ENCODE peak calls at places on chromosomes 2 and 18, in nine cellular contexts. One of them, this sample, is unnamed.

GRCh38 chr18:25005602-25006375 is 346.2 kb downstream of the ZNF521 start:
- DNase-seq in sigmoid colon: no peak
- DNase-seq in GM23338: no peak
- DNase-seq in HCT116: no peak
- DNase-seq in transverse colon: no peak
- DNase-seq in prostate gland: no peak
- DNase-seq in breast epithelium: no peak
- DNase-seq in stomach: no peak
- DNase-seq in suprapubic skin: no peak
- DNase-seq in this sample: no peak

GRCh38 chr2:44075536-44075935 is 79.7 kb upstream of the LRPPRC start:
- DNase-seq in sigmoid colon: no peak
- DNase-seq in GM23338: no peak
- DNase-seq in HCT116: no peak
- DNase-seq in transverse colon: no peak
- DNase-seq in prostate gland: no peak
- DNase-seq in breast epithelium: no peak
- DNase-seq in stomach: no peak
- DNase-seq in suprapubic skin: peak; percentile 82
- DNase-seq in this sample: no peak

GRCh38 chr2:103464831-103465230 is 703.0 kb downstream of the TMEM182 start:
- DNase-seq in sigmoid colon: no peak
- DNase-seq in GM23338: no peak
- DNase-seq in HCT116: no peak
- DNase-seq in transverse colon: no peak
- DNase-seq in prostate gland: no peak
- DNase-seq in breast epithelium: no peak
- DNase-seq in stomach: no peak
- DNase-seq in suprapubic skin: no peak
- DNase-seq in this sample: no peak

GRCh38 chr18:48939368-48940097 is 11.2 kb downstream of the SMAD7 start:
- DNase-seq in sigmoid colon: no peak
- DNase-seq in GM23338: peak; percentile 80
- DNase-seq in HCT116: no peak
- DNase-seq in transverse colon: no peak
- DNase-seq in prostate gland: no peak
- DNase-seq in breast epithelium: no peak
- DNase-seq in stomach: no peak
- DNase-seq in suprapubic skin: no peak
- DNase-seq in this sample: peak; percentile 84

GRCh38 chr2:237860273-237860935 is 981 bp downstream of the RAMP1 start:
- DNase-seq in sigmoid colon: peak; percentile 75
- DNase-seq in GM23338: no peak
- DNase-seq in HCT116: no peak
- DNase-seq in transverse colon: no peak
- DNase-seq in prostate gland: no peak
- DNase-seq in breast epithelium: no peak
- DNase-seq in stomach: no peak
- DNase-seq in suprapubic skin: no peak
- DNase-seq in this sample: peak; percentile 65

GRCh38 chr2:30519796-30520195 is 72.8 kb downstream of the LCLAT1 start:
- DNase-seq in sigmoid colon: no peak
- DNase-seq in GM23338: no peak
- DNase-seq in HCT116: no peak
- DNase-seq in transverse colon: no peak
- DNase-seq in prostate gland: no peak
- DNase-seq in breast epithelium: no peak
- DNase-seq in stomach: no peak
- DNase-seq in suprapubic skin: no peak
- DNase-seq in this sample: peak; percentile 57

GRCh38 chr2:199958014-199958413 is 2.6 kb downstream of the MAIP1 start:
- DNase-seq in sigmoid colon: no peak
- DNase-seq in GM23338: no peak
- DNase-seq in HCT116: no peak
- DNase-seq in transverse colon: no peak
- DNase-seq in prostate gland: no peak
- DNase-seq in breast epithelium: no peak
- DNase-seq in stomach: no peak
- DNase-seq in suprapubic skin: no peak
- DNase-seq in this sample: no peak

GRCh38 chr2:237509151-237509550 is 22.1 kb downstream of the MLPH start:
- DNase-seq in sigmoid colon: no peak
- DNase-seq in GM23338: no peak
- DNase-seq in HCT116: no peak
- DNase-seq in transverse colon: no peak
- DNase-seq in prostate gland: no peak
- DNase-seq in breast epithelium: no peak
- DNase-seq in stomach: no peak
- DNase-seq in suprapubic skin: no peak
- DNase-seq in this sample: no peak

GRCh38 chr2:65804777-65805176 is 372.4 kb upstream of the SPRED2 start:
- DNase-seq in sigmoid colon: no peak
- DNase-seq in GM23338: no peak
- DNase-seq in HCT116: no peak
- DNase-seq in transverse colon: no peak
- DNase-seq in prostate gland: no peak
- DNase-seq in breast epithelium: no peak
- DNase-seq in stomach: no peak
- DNase-seq in suprapubic skin: no peak
- DNase-seq in this sample: no peak

GRCh38 chr2:150587547-150588209 is 100.2 kb upstream of the RND3 start:
- DNase-seq in sigmoid colon: no peak
- DNase-seq in GM23338: peak; percentile 13
- DNase-seq in HCT116: no peak
- DNase-seq in transverse colon: no peak
- DNase-seq in prostate gland: peak; percentile 8
- DNase-seq in breast epithelium: no peak
- DNase-seq in stomach: no peak
- DNase-seq in suprapubic skin: no peak
- DNase-seq in this sample: no peak

DNA sequence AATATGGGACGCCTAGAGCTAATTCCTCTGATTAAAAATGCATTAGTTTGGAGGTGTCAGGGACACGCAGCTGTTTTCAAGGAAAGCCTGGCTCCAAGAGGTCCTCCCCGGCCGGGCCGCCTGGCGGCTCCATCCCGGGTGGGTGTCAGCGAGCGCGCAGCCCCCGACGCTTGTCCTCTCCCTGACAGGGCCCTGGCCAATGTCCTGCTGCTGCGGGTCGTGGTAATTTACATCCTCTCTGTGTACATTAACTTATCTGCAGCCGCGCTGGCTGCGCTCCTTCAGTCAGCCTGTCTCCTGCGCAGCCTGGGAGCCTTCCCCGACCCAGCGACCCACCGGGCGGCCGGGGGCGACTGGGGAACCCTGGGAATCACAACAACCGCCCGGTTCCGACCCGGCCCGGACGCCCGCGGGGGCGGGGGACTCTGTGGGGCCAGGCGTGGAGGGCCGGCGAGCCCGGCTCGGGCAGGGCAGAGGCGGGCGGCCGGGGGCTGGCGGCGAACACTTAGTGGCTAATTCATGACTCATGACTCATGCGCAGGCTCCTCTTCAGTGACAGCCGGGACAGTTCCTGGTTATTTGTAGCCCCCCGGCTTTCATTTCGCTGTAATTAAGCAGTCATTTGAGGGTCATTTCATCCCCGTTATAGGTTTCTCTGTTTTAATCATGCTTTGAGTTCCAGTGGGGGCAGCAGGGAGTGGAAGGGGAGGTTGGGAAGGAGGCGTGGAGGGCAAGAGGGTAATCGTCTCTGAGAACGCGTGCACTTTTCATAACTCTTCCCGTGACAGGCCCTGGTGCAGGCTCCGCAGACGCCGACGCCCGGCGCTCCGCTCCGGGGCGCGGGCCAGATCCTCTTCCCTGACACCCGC is 141.9 kb upstream of the CTAGE1 start:
- DNase-seq in sigmoid colon: peak; percentile 73
- DNase-seq in GM23338: peak; percentile 51
- DNase-seq in HCT116: no peak
- DNase-seq in transverse colon: peak; percentile 52
- DNase-seq in prostate gland: peak; percentile 8
- DNase-seq in breast epithelium: peak; percentile 55
- DNase-seq in stomach: peak; percentile 57
- DNase-seq in suprapubic skin: peak; percentile 76
- DNase-seq in this sample: peak; percentile 81
- TF ChIP-seq CTCF in sigmoid colon: peak; percentile 12
- TF ChIP-seq CTCF in GM23338: no peak
- TF ChIP-seq CTCF in HCT116: no peak
- TF ChIP-seq CTCF in transverse colon: peak; percentile 49
- TF ChIP-seq CTCF in prostate gland: no peak
- TF ChIP-seq CTCF in breast epithelium: peak; percentile 38
- TF ChIP-seq CTCF in stomach: no peak
- TF ChIP-seq CTCF in suprapubic skin: no peak
- TF ChIP-seq CTCF in this sample: no peak

DNA sequence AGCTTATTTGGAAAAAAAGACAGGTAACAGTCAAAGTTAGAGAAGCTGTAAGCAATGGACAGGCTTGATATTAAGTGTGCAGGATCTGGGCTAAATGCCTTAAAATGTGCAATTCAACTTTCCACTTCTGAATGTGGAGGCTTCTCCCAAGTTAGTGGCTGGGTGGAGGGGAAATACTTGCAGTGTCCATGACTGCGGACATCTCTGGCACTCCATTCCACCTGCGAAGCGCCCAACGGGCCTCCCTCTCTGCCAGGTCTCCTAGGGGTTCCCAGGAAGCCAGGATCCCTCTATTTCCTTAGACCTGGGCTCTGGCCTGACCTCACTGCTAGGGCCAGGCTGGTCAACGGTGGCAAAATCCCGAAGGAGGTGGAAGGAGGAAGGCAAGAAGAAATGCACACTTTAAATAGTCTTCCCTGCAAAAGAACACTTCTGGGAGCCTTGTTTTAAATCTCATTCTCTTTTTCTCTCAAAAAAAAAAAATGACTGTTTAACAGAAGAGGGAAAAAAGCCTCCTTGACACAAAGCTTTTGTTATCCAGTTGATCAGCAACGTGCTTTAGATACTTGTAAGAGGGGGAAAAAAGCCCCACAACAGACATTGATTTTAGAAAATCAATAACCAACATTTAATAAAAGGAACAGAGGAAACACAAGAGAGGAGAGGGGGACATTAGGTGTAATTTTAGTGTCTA is 5.0 kb downstream of the ZEB2 start:
- DNase-seq in sigmoid colon: no peak
- DNase-seq in GM23338: peak; percentile 23
- DNase-seq in HCT116: no peak
- DNase-seq in transverse colon: no peak
- DNase-seq in prostate gland: no peak
- DNase-seq in breast epithelium: no peak
- DNase-seq in stomach: no peak
- DNase-seq in suprapubic skin: no peak
- DNase-seq in this sample: no peak
- TF ChIP-seq POLR2AphosphoS5 in sigmoid colon: no peak
- TF ChIP-seq POLR2AphosphoS5 in GM23338: no peak
- TF ChIP-seq POLR2AphosphoS5 in HCT116: no peak
- TF ChIP-seq POLR2AphosphoS5 in transverse colon: no peak
- TF ChIP-seq POLR2AphosphoS5 in prostate gland: no peak
- TF ChIP-seq POLR2AphosphoS5 in breast epithelium: no peak
- TF ChIP-seq POLR2AphosphoS5 in stomach: no peak
- TF ChIP-seq POLR2AphosphoS5 in suprapubic skin: no peak
- TF ChIP-seq POLR2AphosphoS5 in this sample: peak; percentile 47

DNA sequence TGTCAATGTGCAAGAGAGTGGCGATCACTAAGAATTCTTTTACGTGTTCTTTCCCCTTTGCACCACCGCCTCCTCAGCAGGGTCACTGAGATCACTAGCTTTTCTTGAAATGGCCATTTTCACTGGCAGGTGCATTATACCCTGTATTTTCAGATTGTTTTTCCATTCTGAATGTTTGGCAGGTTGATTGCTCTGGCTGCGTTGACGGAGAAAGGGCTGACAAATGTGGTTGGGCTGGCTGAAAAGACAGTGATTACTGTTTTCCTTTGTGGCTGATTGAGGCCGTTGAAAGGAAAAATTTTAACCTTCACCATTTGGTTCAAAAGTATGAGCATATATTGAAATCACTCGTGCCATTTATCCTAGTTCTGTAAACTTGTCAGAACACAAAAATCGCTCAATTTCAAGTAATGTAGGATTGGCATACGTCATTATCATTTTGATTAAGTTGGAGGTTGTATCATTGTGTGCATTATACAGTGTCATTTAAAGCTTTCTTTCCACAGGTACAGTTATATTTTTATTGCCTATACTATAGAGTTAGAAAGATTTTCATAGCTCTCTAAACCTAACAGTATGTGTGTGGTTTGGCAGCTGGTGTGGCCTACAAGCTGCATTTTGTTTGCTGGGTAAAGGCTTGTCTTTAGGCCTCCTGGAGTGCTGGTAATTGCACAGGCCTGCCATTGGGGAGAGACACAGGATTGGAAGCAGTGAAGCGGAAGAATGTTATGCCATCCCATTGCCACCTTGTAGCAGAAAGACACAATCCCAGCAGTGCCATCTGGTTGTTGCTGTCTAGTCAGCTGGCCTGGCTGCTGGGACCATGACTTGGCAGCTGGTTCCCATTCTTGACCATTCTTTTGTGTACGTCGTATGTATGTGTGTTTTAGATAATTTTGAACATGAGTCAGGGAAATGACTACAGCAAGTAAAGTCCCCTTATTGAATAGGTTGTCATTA is 36.7 kb downstream of the DYNC1I2 start:
- DNase-seq in sigmoid colon: no peak
- DNase-seq in GM23338: peak; percentile 54
- DNase-seq in HCT116: no peak
- DNase-seq in transverse colon: no peak
- DNase-seq in prostate gland: no peak
- DNase-seq in breast epithelium: no peak
- DNase-seq in stomach: peak; percentile 41
- DNase-seq in suprapubic skin: no peak
- DNase-seq in this sample: no peak
- TF ChIP-seq CTCF in sigmoid colon: no peak
- TF ChIP-seq CTCF in GM23338: peak; percentile 52
- TF ChIP-seq CTCF in HCT116: no peak
- TF ChIP-seq CTCF in transverse colon: no peak
- TF ChIP-seq CTCF in prostate gland: no peak
- TF ChIP-seq CTCF in breast epithelium: no peak
- TF ChIP-seq CTCF in stomach: no peak
- TF ChIP-seq CTCF in suprapubic skin: no peak
- TF ChIP-seq CTCF in this sample: no peak

GRCh38 chr2:239836021-239836765 is 188.9 kb downstream of the NDUFA10 start:
- DNase-seq in sigmoid colon: peak; percentile 39
- DNase-seq in GM23338: no peak
- DNase-seq in HCT116: no peak
- DNase-seq in transverse colon: no peak
- DNase-seq in prostate gland: peak; percentile 2
- DNase-seq in breast epithelium: peak; percentile 35
- DNase-seq in stomach: peak; percentile 13
- DNase-seq in suprapubic skin: no peak
- DNase-seq in this sample: peak; percentile 62
- TF ChIP-seq POLR2AphosphoS5 in sigmoid colon: no peak
- TF ChIP-seq POLR2AphosphoS5 in GM23338: no peak
- TF ChIP-seq POLR2AphosphoS5 in HCT116: no peak
- TF ChIP-seq POLR2AphosphoS5 in transverse colon: no peak
- TF ChIP-seq POLR2AphosphoS5 in prostate gland: no peak
- TF ChIP-seq POLR2AphosphoS5 in breast epithelium: no peak
- TF ChIP-seq POLR2AphosphoS5 in stomach: no peak
- TF ChIP-seq POLR2AphosphoS5 in suprapubic skin: no peak
- TF ChIP-seq POLR2AphosphoS5 in this sample: no peak

GRCh38 chr2:155266579-155266978 is 568.1 kb downstream of the KCNJ3 start:
- DNase-seq in sigmoid colon: no peak
- DNase-seq in GM23338: peak; percentile 60
- DNase-seq in HCT116: no peak
- DNase-seq in transverse colon: no peak
- DNase-seq in prostate gland: no peak
- DNase-seq in breast epithelium: no peak
- DNase-seq in stomach: no peak
- DNase-seq in suprapubic skin: no peak
- DNase-seq in this sample: no peak
- TF ChIP-seq CTCF in sigmoid colon: no peak
- TF ChIP-seq CTCF in GM23338: peak; percentile 87
- TF ChIP-seq CTCF in HCT116: no peak
- TF ChIP-seq CTCF in transverse colon: no peak
- TF ChIP-seq CTCF in prostate gland: no peak
- TF ChIP-seq CTCF in breast epithelium: no peak
- TF ChIP-seq CTCF in stomach: no peak
- TF ChIP-seq CTCF in suprapubic skin: no peak
- TF ChIP-seq CTCF in this sample: no peak